ENCODE peak calls at places on chromosomes 7 and 10, in five cellular contexts. One of them, this sample, is unnamed.

GRCh38 chr7:71761336-71761735 is 629.4 kb downstream of the GALNT17 start:
- DNase-seq in tibial artery: no peak
- DNase-seq in neural crest cell: no peak
- DNase-seq in esophagus squamous epithelium: no peak
- DNase-seq in SW480: no peak
- DNase-seq in this sample: no peak

GRCh38 chr10:112203328-112204076 is 19.9 kb upstream of the GPAM start:
- DNase-seq in tibial artery: no peak
- DNase-seq in SW480: no peak
- DNase-seq in neural crest cell: no peak
- DNase-seq in esophagus squamous epithelium: no peak
- DNase-seq in this sample: no peak

GRCh38 chr7:55265836-55266235 is 99.3 kb upstream of the LANCL2 start:
- DNase-seq in tibial artery: no peak
- DNase-seq in esophagus squamous epithelium: no peak
- DNase-seq in neural crest cell: no peak
- DNase-seq in SW480: no peak
- DNase-seq in this sample: no peak

GRCh38 chr7:1097120-1097504 is 9.2 kb downstream of the GPER1 start:
- DNase-seq in tibial artery: no peak
- DNase-seq in SW480: no peak
- DNase-seq in esophagus squamous epithelium: no peak
- DNase-seq in neural crest cell: no peak
- DNase-seq in this sample: no peak

GRCh38 chr7:16078076-16078952 is 343.0 kb downstream of the CRPPA start:
- DNase-seq in neural crest cell: peak
- DNase-seq in SW480: peak
- DNase-seq in esophagus squamous epithelium: no peak
- DNase-seq in tibial artery: no peak
- DNase-seq in this sample: no peak

GRCh38 chr10:125584954-125585353 is 98.0 kb downstream of the TEX36 start:
- DNase-seq in neural crest cell: no peak
- DNase-seq in SW480: no peak
- DNase-seq in tibial artery: no peak
- DNase-seq in esophagus squamous epithelium: no peak
- DNase-seq in this sample: no peak

GRCh38 chr7:116258734-116259133 is 48.4 kb downstream of the TES start:
- DNase-seq in tibial artery: no peak
- DNase-seq in esophagus squamous epithelium: no peak
- DNase-seq in neural crest cell: peak
- DNase-seq in SW480: peak
- DNase-seq in this sample: no peak

GRCh38 chr7:4479367-4480039 is 202.6 kb upstream of the FOXK1 start:
- DNase-seq in esophagus squamous epithelium: no peak
- DNase-seq in tibial artery: no peak
- DNase-seq in SW480: peak
- DNase-seq in neural crest cell: peak
- DNase-seq in this sample: no peak

GRCh38 chr7:47669178-47669878 is 87.4 kb upstream of the TNS3 start:
- DNase-seq in tibial artery: peak
- DNase-seq in esophagus squamous epithelium: peak
- DNase-seq in neural crest cell: no peak
- DNase-seq in SW480: peak
- DNase-seq in this sample: no peak

GRCh38 chr7:17599733-17600685 is 301.6 kb downstream of the AHR start:
- DNase-seq in neural crest cell: no peak
- DNase-seq in esophagus squamous epithelium: no peak
- DNase-seq in SW480: peak
- DNase-seq in tibial artery: no peak
- DNase-seq in this sample: no peak

GRCh38 chr7:99619571-99620130 is 2.9 kb downstream of the ZSCAN25 start:
- DNase-seq in esophagus squamous epithelium: no peak
- DNase-seq in tibial artery: no peak
- DNase-seq in SW480: no peak
- DNase-seq in neural crest cell: no peak
- DNase-seq in this sample: no peak

GRCh38 chr10:113665806-113666354 is 2.0 kb upstream of the NRAP start:
- DNase-seq in tibial artery: peak
- DNase-seq in SW480: no peak
- DNase-seq in esophagus squamous epithelium: no peak
- DNase-seq in neural crest cell: no peak
- DNase-seq in this sample: no peak

GRCh38 chr7:88835147-88835728 is 39.7 kb upstream of the TEX47 start:
- DNase-seq in esophagus squamous epithelium: no peak
- DNase-seq in tibial artery: no peak
- DNase-seq in neural crest cell: peak
- DNase-seq in SW480: peak
- DNase-seq in this sample: no peak

GRCh38 chr10:100784126-100784525 is 38.7 kb downstream of the PAX2 start:
- DNase-seq in tibial artery: no peak
- DNase-seq in neural crest cell: no peak
- DNase-seq in SW480: no peak
- DNase-seq in esophagus squamous epithelium: no peak
- DNase-seq in this sample: no peak

GRCh38 chr7:116501425-116502167 is 2.1 kb downstream of the CAV2 start:
- DNase-seq in neural crest cell: no peak
- DNase-seq in esophagus squamous epithelium: no peak
- DNase-seq in SW480: no peak
- DNase-seq in tibial artery: no peak
- DNase-seq in this sample: no peak

GRCh38 chr10:1187151-1187854 is 131.1 kb downstream of the WDR37 start:
- DNase-seq in tibial artery: no peak
- DNase-seq in esophagus squamous epithelium: no peak
- DNase-seq in SW480: no peak
- DNase-seq in neural crest cell: no peak
- DNase-seq in this sample: no peak

GRCh38 chr7:45609180-45609579 is 35.0 kb downstream of the ADCY1 start:
- DNase-seq in esophagus squamous epithelium: no peak
- DNase-seq in SW480: no peak
- DNase-seq in tibial artery: no peak
- DNase-seq in neural crest cell: no peak
- DNase-seq in this sample: no peak

GRCh38 chr10:4947635-4948596 is 15.3 kb upstream of the AKR1C1 start:
- DNase-seq in neural crest cell: no peak
- DNase-seq in esophagus squamous epithelium: no peak
- DNase-seq in tibial artery: peak
- DNase-seq in SW480: peak
- DNase-seq in this sample: no peak

GRCh38 chr7:73615886-73616285 is 8.4 kb downstream of the MLXIPL start:
- DNase-seq in neural crest cell: no peak
- DNase-seq in esophagus squamous epithelium: no peak
- DNase-seq in SW480: no peak
- DNase-seq in tibial artery: no peak
- DNase-seq in this sample: no peak

GRCh38 chr7:7176421-7177043 is 5.8 kb upstream of the C1GALT1 start:
- DNase-seq in neural crest cell: no peak
- DNase-seq in tibial artery: peak
- DNase-seq in esophagus squamous epithelium: no peak
- DNase-seq in SW480: peak
- DNase-seq in this sample: no peak

GRCh38 chr7:156118246-156118645 is 306.0 kb upstream of the SHH start:
- DNase-seq in tibial artery: no peak
- DNase-seq in esophagus squamous epithelium: no peak
- DNase-seq in neural crest cell: no peak
- DNase-seq in SW480: no peak
- DNase-seq in this sample: no peak

This sample was measured in cortex of kidney.